ENCODE peak calls at places on chromosome 3, in four cellular contexts. One of them, this sample, is unnamed.

GRCh38 chr3:54830658-54831057 is 97.2 kb downstream of the LRTM1 start:
- DNase-seq in HCEC 1CT: peak; percentile 19
- DNase-seq in A549: peak; percentile 10
- DNase-seq in activated gamma-delta T cell treated with Interleukin-2 at 50 U/mL for 16 hours: no peak
- DNase-seq in this sample: peak; percentile 50

GRCh38 chr3:13107661-13108060 is 34.4 kb upstream of the IQSEC1 start:
- DNase-seq in HCEC 1CT: no peak
- DNase-seq in A549: no peak
- DNase-seq in activated gamma-delta T cell treated with Interleukin-2 at 50 U/mL for 16 hours: no peak
- DNase-seq in this sample: no peak

GRCh38 chr3:5197470-5198312 is 10.2 kb downstream of the EDEM1 start:
- DNase-seq in HCEC 1CT: peak; percentile 46
- DNase-seq in A549: no peak
- DNase-seq in activated gamma-delta T cell treated with Interleukin-2 at 50 U/mL for 16 hours: peak; percentile 46
- DNase-seq in this sample: no peak

GRCh38 chr3:47261301-47261700 is 21.3 kb downstream of the KIF9 start:
- DNase-seq in HCEC 1CT: no peak
- DNase-seq in A549: no peak
- DNase-seq in activated gamma-delta T cell treated with Interleukin-2 at 50 U/mL for 16 hours: no peak
- DNase-seq in this sample: no peak

GRCh38 chr3:119794971-119795612 is 13.2 kb downstream of the NR1I2 start:
- DNase-seq in HCEC 1CT: no peak
- DNase-seq in A549: peak; percentile 76
- DNase-seq in activated gamma-delta T cell treated with Interleukin-2 at 50 U/mL for 16 hours: no peak
- DNase-seq in this sample: no peak

GRCh38 chr3:133979553-133979952 is 50.2 kb downstream of the SLCO2A1 start:
- DNase-seq in HCEC 1CT: no peak
- DNase-seq in A549: no peak
- DNase-seq in activated gamma-delta T cell treated with Interleukin-2 at 50 U/mL for 16 hours: no peak
- DNase-seq in this sample: no peak

GRCh38 chr3:123431007-123431657 is 17.8 kb downstream of the ADCY5 start:
- DNase-seq in HCEC 1CT: no peak
- DNase-seq in A549: no peak
- DNase-seq in activated gamma-delta T cell treated with Interleukin-2 at 50 U/mL for 16 hours: no peak
- DNase-seq in this sample: no peak

GRCh38 chr3:11438636-11439035 is 166.4 kb downstream of the ATG7 start:
- DNase-seq in HCEC 1CT: peak; percentile 29
- DNase-seq in A549: no peak
- DNase-seq in activated gamma-delta T cell treated with Interleukin-2 at 50 U/mL for 16 hours: no peak
- DNase-seq in this sample: no peak

GRCh38 chr3:118534519-118534918 is 500.1 kb downstream of the IGSF11 start:
- DNase-seq in HCEC 1CT: no peak
- DNase-seq in A549: no peak
- DNase-seq in activated gamma-delta T cell treated with Interleukin-2 at 50 U/mL for 16 hours: no peak
- DNase-seq in this sample: no peak

GRCh38 chr3:106256249-106256957 is 387.6 kb upstream of the CBLB start:
- DNase-seq in HCEC 1CT: no peak
- DNase-seq in A549: no peak
- DNase-seq in activated gamma-delta T cell treated with Interleukin-2 at 50 U/mL for 16 hours: no peak
- DNase-seq in this sample: no peak

GRCh38 chr3:26535151-26535550 is 87.4 kb upstream of the LRRC3B start:
- DNase-seq in HCEC 1CT: no peak
- DNase-seq in A549: no peak
- DNase-seq in activated gamma-delta T cell treated with Interleukin-2 at 50 U/mL for 16 hours: no peak
- DNase-seq in this sample: no peak

GRCh38 chr3:137764001-137764433 is at the start of gene SOX14:
- DNase-seq in HCEC 1CT: no peak
- DNase-seq in A549: no peak
- DNase-seq in activated gamma-delta T cell treated with Interleukin-2 at 50 U/mL for 16 hours: no peak
- DNase-seq in this sample: no peak